ENCODE peak calls at places on chromosomes 13 and 19, in four cellular contexts. C is H1, B is K562, Q is HepG2. O is an unnamed sample.

GRCh38 chr13:80082396-80083096 is 258.4 kb downstream of the SPRY2 start:
- DNase-seq in C (no peak), B (no peak), Q (no peak), O (no peak)

GRCh38 chr19:18069383-18069782 is 17.4 kb downstream of the IL12RB1 start:
- DNase-seq in C (no peak), Q (no peak), B (no peak), O (no peak)

GRCh38 chr13:84405286-84405685 is 523.0 kb upstream of the SLITRK1 start:
- DNase-seq in C (no peak), B (no peak), Q (no peak), O (no peak)

GRCh38 chr19:42116308-42117075 is 15.8 kb downstream of the POU2F2 start:
- DNase-seq in B (no peak), Q (no peak), C (no peak), O (no peak)

GRCh38 chr19:50331187-50332013 is 2.2 kb upstream of the KCNC3 start:
- DNase-seq in C (peak; percentile 61), Q (no peak), B (peak; percentile 56), O (no peak)

GRCh38 chr19:30755581-30755980 is 383.4 kb downstream of the ZNF536 start:
- DNase-seq in B (no peak), Q (no peak), C (no peak), O (no peak)

GRCh38 chr13:103283451-103283820 is 217.2 kb upstream of the SLC10A2 start:
- DNase-seq in Q (no peak), B (no peak), C (no peak), O (no peak)

GRCh38 chr13:51728275-51728673 is 75.7 kb downstream of the DHRS12 start:
- DNase-seq in Q (no peak), C (no peak), B (no peak), O (no peak)

GRCh38 chr19:5624154-5624663 is 1.3 kb downstream of the SAFB start:
- DNase-seq in Q (no peak), C (peak; percentile 45), B (peak; percentile 38), O (no peak)

GRCh38 chr13:30364876-30365275 is 57.4 kb upstream of the UBE2L5 start:
- DNase-seq in Q (no peak), B (no peak), C (no peak), O (no peak)

GRCh38 chr13:40983725-40984669 is 35.1 kb downstream of the ELF1 start:
- DNase-seq in B (no peak), Q (no peak), C (no peak), O (no peak)

GRCh38 chr13:83325454-83325853 is 556.8 kb downstream of the SLITRK1 start:
- DNase-seq in Q (no peak), C (no peak), B (no peak), O (no peak)

GRCh38 chr13:99908129-99908805 is 63.3 kb downstream of the ZIC5 start:
- DNase-seq in Q (no peak), B (no peak), C (no peak), O (no peak)

GRCh38 chr13:50484472-50485113 is 358.9 kb downstream of the DLEU7 start:
- DNase-seq in B (peak; percentile 36), Q (no peak), C (no peak), O (no peak)

GRCh38 chr13:73767747-73768315 is 366.4 kb downstream of the KLF12 start:
- DNase-seq in Q (peak; percentile 9), B (peak; percentile 1), C (no peak), O (no peak)

GRCh38 chr19:30691767-30692516 is 319.8 kb downstream of the ZNF536 start:
- DNase-seq in B (no peak), Q (no peak), C (no peak), O (no peak)

GRCh38 chr13:19845758-19846157 is 17.7 kb downstream of the ZMYM5 start:
- DNase-seq in Q (peak; percentile 57), B (peak; percentile 55), C (no peak), O (no peak)

GRCh38 chr19:3336680-3337523 is 29.5 kb upstream of the NFIC start:
- DNase-seq in C (no peak), Q (peak; percentile 24), B (no peak), O (no peak)

GRCh38 chr13:30113983-30114491 is 193.3 kb downstream of the KATNAL1 start:
- DNase-seq in Q (peak; percentile 12), C (peak; percentile 49), B (peak; percentile 27), O (no peak)

GRCh38 chr13:24215732-24216131 is 55.2 kb downstream of the SPATA13 start:
- DNase-seq in Q (no peak), C (no peak), B (no peak), O (no peak)

GRCh38 chr13:33321686-33322473 is 36.3 kb upstream of the STARD13 start:
- DNase-seq in C (no peak), Q (no peak), B (no peak), O (no peak)

GRCh38 chr13:31046711-31047279 is 114.3 kb downstream of the TEX26 start:
- DNase-seq in C (no peak), B (no peak), Q (no peak), O (no peak)

GRCh38 chr13:83162493-83162892 is 719.8 kb downstream of the SLITRK1 start:
- DNase-seq in C (no peak), B (peak; percentile 19), Q (no peak), O (no peak)

GRCh38 chr19:55340144-55340783 is 588 bp downstream of the KMT5C start:
- DNase-seq in B (peak; percentile 69), Q (no peak), C (no peak), O (no peak)

GRCh38 chr19:14517446-14517839 is 754 bp downstream of the DNAJB1 start:
- DNase-seq in B (no peak), Q (no peak), C (no peak), O (no peak)

GRCh38 chr13:105291987-105292386 is 1243.5 kb downstream of the EFNB2 start:
- DNase-seq in B (no peak), C (no peak), Q (no peak), O (no peak)

GRCh38 chr13:110306340-110306959 is 507 bp downstream of the COL4A1 start:
- DNase-seq in C (peak; percentile 86), B (no peak), Q (no peak), O (no peak)

GRCh38 chr13:41562083-41562482 is 104.7 kb downstream of the RGCC start:
- DNase-seq in B (no peak), Q (no peak), C (no peak), O (no peak)

GRCh38 chr13:95630593-95630992 is 13.9 kb downstream of the DZIP1 start:
- DNase-seq in B (no peak), C (no peak), Q (no peak), O (no peak)

GRCh38 chr13:95724252-95724651 is 47.3 kb downstream of the DNAJC3 start:
- DNase-seq in Q (no peak), C (no peak), B (no peak), O (no peak)

GRCh38 chr19:46015080-46015960 is 7.5 kb downstream of the PGLYRP1 start:
- DNase-seq in C (peak; percentile 93), Q (no peak), B (no peak), O (no peak)

GRCh38 chr19:55113570-55114039 is 3.8 kb downstream of the PPP1R12C start:
- DNase-seq in B (peak; percentile 53), C (peak; percentile 59), Q (peak; percentile 38), O (no peak)

GRCh38 chr19:5265260-5265659 is 75.4 kb downstream of the PTPRS start:
- DNase-seq in C (no peak), Q (no peak), B (no peak), O (no peak)

GRCh38 chr19:3062165-3063105 is at the start of gene TLE5:
- DNase-seq in B (peak; percentile 74), C (peak; percentile 56), Q (peak; percentile 43), O (no peak)

GRCh38 chr13:75787249-75787940 is 151.3 kb downstream of the LMO7 start:
- DNase-seq in C (no peak), B (no peak), Q (no peak), O (no peak)

GRCh38 chr13:20680416-20681080 is 23.0 kb upstream of the IL17D start:
- DNase-seq in Q (no peak), B (no peak), C (no peak), O (no peak)

GRCh38 chr13:26587251-26587650 is 29.8 kb downstream of the WASF3 start:
- DNase-seq in C (no peak), Q (no peak), B (no peak), O (no peak)

GRCh38 chr13:26590951-26591350 is 33.5 kb downstream of the WASF3 start:
- DNase-seq in Q (peak; percentile 75), C (no peak), B (no peak), O (no peak)

GRCh38 chr13:26590379-26590778 is 32.9 kb downstream of the WASF3 start:
- DNase-seq in C (no peak), B (no peak), Q (no peak), O (no peak)

GRCh38 chr13:26589754-26590153 is 32.3 kb downstream of the WASF3 start:
- DNase-seq in Q (no peak), B (no peak), C (no peak), O (no peak)

GRCh38 chr13:26591672-26592071 is 34.2 kb downstream of the WASF3 start:
- DNase-seq in B (no peak), Q (no peak), C (no peak), O (no peak)
- H2AFZ ChIP-seq in B (no peak overlapping the region), Q (no peak overlapping the region), C (no peak overlapping the region), O (no peak overlapping the region)

GRCh38 chr19:548841-549830 is 5.3 kb downstream of the GZMM start:
- DNase-seq in B (no peak), Q (no peak), C (no peak), O (no peak)
- TF ChIP-seq HDAC6 in B (no peak), Q (no peak), C (no peak), O (no peak)

GRCh38 chr19:47433121-47433520 is 13.8 kb upstream of the MEIS3 start:
- DNase-seq in B (no peak), C (no peak), Q (no peak), O (no peak)

GRCh38 chr19:47435883-47436417 is 16.6 kb upstream of the MEIS3 start:
- DNase-seq in Q (no peak), B (no peak), C (no peak), O (no peak)

GRCh38 chr19:47436712-47437401 is 17.5 kb upstream of the MEIS3 start:
- DNase-seq in Q (peak; percentile 50), C (peak; percentile 96), B (peak; percentile 85), O (no peak)

GRCh38 chr19:47434088-47434487 is 14.8 kb upstream of the MEIS3 start:
- DNase-seq in C (no peak), Q (no peak), B (no peak), O (no peak)

GRCh38 chr19:47435196-47435595 is 15.9 kb upstream of the MEIS3 start:
- DNase-seq in Q (no peak), B (no peak), C (no peak), O (peak; percentile 37)
- H2AFZ ChIP-seq in Q (no peak overlapping the region), B (no peak overlapping the region), C (no peak overlapping the region), O (no peak overlapping the region)

GRCh38 chr19:29495091-29495490 is 30.7 kb upstream of the VSTM2B start:
- DNase-seq in C (no peak), Q (no peak), B (no peak), O (no peak)

GRCh38 chr19:29491995-29492577 is 33.7 kb upstream of the VSTM2B start:
- DNase-seq in Q (no peak), C (peak; percentile 30), B (no peak), O (no peak)

GRCh38 chr19:29491491-29491890 is 34.3 kb upstream of the VSTM2B start:
- DNase-seq in Q (no peak), B (no peak), C (peak; percentile 37), O (no peak)

GRCh38 chr19:29495971-29496441 is 29.8 kb upstream of the VSTM2B start:
- DNase-seq in Q (no peak), C (no peak), B (no peak), O (no peak)

DNA sequence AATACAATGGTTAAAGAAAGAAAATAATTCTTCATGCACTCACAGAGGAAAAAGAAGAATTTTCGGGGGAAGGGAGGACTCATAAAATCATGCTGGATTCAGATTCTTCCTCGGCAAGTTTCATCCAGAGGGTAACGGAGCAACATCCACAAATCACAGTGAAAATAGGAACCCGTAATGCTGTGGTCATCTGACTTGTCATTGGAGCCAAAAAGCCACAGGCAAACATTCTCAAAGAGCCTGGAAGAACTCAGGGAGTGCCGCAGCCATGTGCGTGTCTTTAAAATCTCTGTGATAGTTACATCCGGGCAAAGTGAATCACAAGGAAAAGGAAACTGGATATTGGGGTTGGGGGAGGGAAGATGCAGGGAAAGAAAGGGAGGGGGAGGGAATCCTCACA is 33.0 kb upstream of the VSTM2B start:
- DNase-seq in Q (no peak), C (peak; percentile 41), B (no peak), O (no peak)
- TF ChIP-seq HDAC6 in Q (no peak), C (no peak), B (no peak), O (no peak)

O was measured in GM12878.